ENCODE peak calls at places on chromosomes 3 and 15, in four cellular contexts. One of them, this sample, is unnamed. For H3K4me1, the result is how much of the 10 kb centered on the place peaks cover.

GRCh38 chr15:93467327-93467726 is 378.3 kb upstream of the RGMA start:
- DNase-seq in upper lobe of right lung: no peak
- DNase-seq in A549: no peak
- DNase-seq in pancreas: no peak
- DNase-seq in this sample: no peak

GRCh38 chr3:64533565-64534317 is 154.1 kb downstream of the ADAMTS9 start:
- DNase-seq in upper lobe of right lung: peak
- DNase-seq in A549: peak
- DNase-seq in pancreas: peak
- DNase-seq in this sample: peak

GRCh38 chr15:87672309-87672897 is 584.1 kb downstream of the NTRK3 start:
- DNase-seq in upper lobe of right lung: no peak
- DNase-seq in A549: peak
- DNase-seq in pancreas: no peak
- DNase-seq in this sample: no peak

GRCh38 chr3:58336135-58336882 is 3.6 kb downstream of the PXK start:
- DNase-seq in upper lobe of right lung: no peak
- DNase-seq in A549: no peak
- DNase-seq in pancreas: no peak
- DNase-seq in this sample: no peak

GRCh38 chr3:34882764-34883163 is 756.6 kb upstream of the ARPP21 start:
- DNase-seq in upper lobe of right lung: no peak
- DNase-seq in A549: no peak
- DNase-seq in pancreas: no peak
- DNase-seq in this sample: no peak

GRCh38 chr3:115699741-115700140 is 76.4 kb downstream of the GAP43 start:
- DNase-seq in upper lobe of right lung: no peak
- DNase-seq in A549: no peak
- DNase-seq in pancreas: no peak
- DNase-seq in this sample: no peak

GRCh38 chr3:71184252-71184651 is 399.3 kb downstream of the FOXP1 start:
- DNase-seq in upper lobe of right lung: no peak
- DNase-seq in A549: no peak
- DNase-seq in pancreas: no peak
- DNase-seq in this sample: no peak

GRCh38 chr3:179825527-179826246 is 172.8 kb downstream of the USP13 start:
- DNase-seq in upper lobe of right lung: no peak
- DNase-seq in A549: no peak
- DNase-seq in pancreas: peak
- DNase-seq in this sample: no peak

GRCh38 chr3:137759505-137759904 is 4.6 kb upstream of the SOX14 start:
- DNase-seq in upper lobe of right lung: no peak
- DNase-seq in A549: no peak
- DNase-seq in pancreas: no peak
- DNase-seq in this sample: no peak

GRCh38 chr15:29854413-29854812 is 32.1 kb upstream of the TJP1 start:
- DNase-seq in upper lobe of right lung: no peak
- DNase-seq in A549: no peak
- DNase-seq in pancreas: no peak
- DNase-seq in this sample: no peak

GRCh38 chr3:8733332-8734094 is at the start of gene CAV3:
- DNase-seq in upper lobe of right lung: no peak
- DNase-seq in A549: no peak
- DNase-seq in pancreas: no peak
- DNase-seq in this sample: no peak

GRCh38 chr3:45715945-45716344 is 26.7 kb downstream of the SACM1L start:
- DNase-seq in upper lobe of right lung: no peak
- DNase-seq in A549: no peak
- DNase-seq in pancreas: no peak
- DNase-seq in this sample: no peak

GRCh38 chr3:39101022-39101689 is 6.3 kb downstream of the GORASP1 start:
- DNase-seq in upper lobe of right lung: no peak
- DNase-seq in A549: peak
- DNase-seq in pancreas: no peak
- DNase-seq in this sample: no peak

GRCh38 chr3:146540236-146540635 is 4.2 kb downstream of the PLSCR1 start:
- DNase-seq in upper lobe of right lung: no peak
- DNase-seq in A549: no peak
- DNase-seq in pancreas: no peak
- DNase-seq in this sample: no peak

GRCh38 chr3:9898467-9899229 is 4.0 kb upstream of the IL17RE start:
- DNase-seq in upper lobe of right lung: no peak
- DNase-seq in A549: no peak
- DNase-seq in pancreas: no peak
- DNase-seq in this sample: no peak

GRCh38 chr3:11591006-11591360 is 52.7 kb downstream of the VGLL4 start:
- DNase-seq in upper lobe of right lung: no peak
- DNase-seq in A549: no peak
- DNase-seq in pancreas: no peak
- DNase-seq in this sample: no peak

GRCh38 chr3:72699631-72700030 is 148.6 kb downstream of the SHQ1 start:
- DNase-seq in upper lobe of right lung: no peak
- DNase-seq in A549: no peak
- DNase-seq in pancreas: no peak
- DNase-seq in this sample: no peak

GRCh38 chr15:78243076-78243475 is 8.7 kb upstream of the ACSBG1 start:
- DNase-seq in upper lobe of right lung: no peak
- DNase-seq in A549: no peak
- DNase-seq in pancreas: no peak
- DNase-seq in this sample: no peak

GRCh38 chr3:42549131-42549530 is 32.6 kb downstream of the SEC22C start:
- DNase-seq in upper lobe of right lung: no peak
- DNase-seq in A549: no peak
- DNase-seq in pancreas: no peak
- DNase-seq in this sample: no peak

GRCh38 chr3:64687381-64687780 is 419 bp downstream of the ADAMTS9 start:
- DNase-seq in upper lobe of right lung: no peak
- DNase-seq in A549: no peak
- DNase-seq in pancreas: no peak
- DNase-seq in this sample: no peak

GRCh38 chr3:116445291-116445841 is at the start of gene LSAMP:
- DNase-seq in upper lobe of right lung: no peak
- DNase-seq in A549: no peak
- DNase-seq in pancreas: no peak
- DNase-seq in this sample: peak

GRCh38 chr15:49606594-49606993 is 14.0 kb downstream of the FAM227B start:
- DNase-seq in upper lobe of right lung: no peak
- DNase-seq in A549: no peak
- DNase-seq in pancreas: no peak
- DNase-seq in this sample: no peak

GRCh38 chr15:60803059-60803458 is 324.1 kb upstream of the ICE2 start:
- DNase-seq in upper lobe of right lung: no peak
- DNase-seq in A549: no peak
- DNase-seq in pancreas: no peak
- DNase-seq in this sample: no peak

GRCh38 chr3:159882784-159883779 is 105.6 kb upstream of the IL12A start:
- DNase-seq in upper lobe of right lung: no peak
- DNase-seq in A549: no peak
- DNase-seq in pancreas: no peak
- DNase-seq in this sample: no peak

GRCh38 chr15:49199666-49200065 is 29.6 kb downstream of the GALK2 start:
- DNase-seq in upper lobe of right lung: no peak
- DNase-seq in A549: no peak
- DNase-seq in pancreas: no peak
- DNase-seq in this sample: no peak

GRCh38 chr3:71307884-71308697 is 275.4 kb downstream of the FOXP1 start:
- DNase-seq in upper lobe of right lung: no peak
- DNase-seq in A549: no peak
- DNase-seq in pancreas: no peak
- DNase-seq in this sample: no peak

GRCh38 chr3:67610458-67610857 is 44.0 kb downstream of the SUCLG2 start:
- DNase-seq in upper lobe of right lung: no peak
- DNase-seq in A549: peak
- DNase-seq in pancreas: no peak
- DNase-seq in this sample: no peak

GRCh38 chr3:133955892-133956291 is 60.2 kb upstream of the RAB6B start:
- DNase-seq in upper lobe of right lung: no peak
- DNase-seq in A549: no peak
- DNase-seq in pancreas: no peak
- DNase-seq in this sample: no peak

GRCh38 chr3:32106929-32107362 is 526 bp downstream of the GPD1L start:
- DNase-seq in upper lobe of right lung: peak
- DNase-seq in A549: no peak
- DNase-seq in pancreas: peak
- DNase-seq in this sample: no peak

GRCh38 chr3:49025005-49025792 is 3.3 kb downstream of the NDUFAF3 start:
- DNase-seq in upper lobe of right lung: no peak
- DNase-seq in A549: no peak
- DNase-seq in pancreas: no peak
- DNase-seq in this sample: peak

GRCh38 chr3:183481582-183481981 is 53.2 kb upstream of the MCF2L2 start:
- DNase-seq in upper lobe of right lung: no peak
- DNase-seq in A549: no peak
- DNase-seq in pancreas: no peak
- DNase-seq in this sample: no peak

GRCh38 chr15:41798607-41799487 is 24.6 kb downstream of the MAPKBP1 start:
- DNase-seq in upper lobe of right lung: no peak
- DNase-seq in A549: no peak
- DNase-seq in pancreas: no peak
- DNase-seq in this sample: no peak

GRCh38 chr3:72627276-72627675 is 221.0 kb downstream of the SHQ1 start:
- DNase-seq in upper lobe of right lung: no peak
- DNase-seq in A549: no peak
- DNase-seq in pancreas: no peak
- DNase-seq in this sample: no peak

GRCh38 chr3:99868438-99868723 is 50.7 kb downstream of the CMSS1 start:
- DNase-seq in upper lobe of right lung: no peak
- DNase-seq in A549: no peak
- DNase-seq in pancreas: no peak
- DNase-seq in this sample: no peak

DNA sequence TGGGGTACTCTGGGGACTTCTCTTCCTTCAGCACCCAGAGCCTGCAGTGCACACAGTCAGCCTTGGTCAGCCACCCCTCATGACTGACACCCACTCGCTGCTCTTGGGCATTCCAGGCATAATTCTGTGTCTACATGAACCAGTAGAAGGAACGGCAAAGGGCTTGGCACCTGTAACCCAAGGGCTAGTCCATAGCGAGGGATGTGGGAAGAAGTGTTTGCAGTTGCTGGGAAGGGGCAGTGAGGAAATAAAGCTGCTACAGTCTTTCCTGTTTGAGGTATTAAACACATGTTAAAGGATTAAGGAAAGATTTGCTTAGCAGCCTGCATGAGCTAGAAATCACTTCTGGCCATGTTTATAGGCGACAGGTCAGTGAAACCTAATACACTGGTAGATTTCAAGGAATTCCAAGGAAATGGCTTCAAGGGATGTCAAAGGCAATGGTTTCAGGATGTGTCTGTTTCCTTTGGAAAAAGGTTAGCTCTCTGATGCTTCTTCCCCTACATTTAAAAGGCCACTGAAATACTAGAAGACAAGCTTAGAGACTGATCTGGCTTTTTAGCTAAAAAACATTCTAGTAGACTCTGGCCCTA is 232.6 kb downstream of the CHST2 start:
- DNase-seq in upper lobe of right lung: no peak
- DNase-seq in A549: no peak
- DNase-seq in pancreas: no peak
- DNase-seq in this sample: no peak
- H3K4me1 ChIP-seq in upper lobe of right lung: under half
- H3K4me1 ChIP-seq in A549: under half
- H3K4me1 ChIP-seq in pancreas: under half
- H3K4me1 ChIP-seq in this sample: under half

GRCh38 chr3:86986666-86987420 is 4.1 kb downstream of the VGLL3 start:
- DNase-seq in upper lobe of right lung: no peak
- DNase-seq in A549: no peak
- DNase-seq in pancreas: no peak
- DNase-seq in this sample: no peak
- H3K4me3 ChIP-seq in upper lobe of right lung: peak
- H3K4me3 ChIP-seq in A549: no peak
- H3K4me3 ChIP-seq in pancreas: no peak
- H3K4me3 ChIP-seq in this sample: peak

GRCh38 chr15:66838671-66839239 is 136.7 kb downstream of the SMAD6 start:
- DNase-seq in upper lobe of right lung: no peak
- DNase-seq in A549: peak
- DNase-seq in pancreas: no peak
- DNase-seq in this sample: no peak

GRCh38 chr15:66838202-66838601 is 136.2 kb downstream of the SMAD6 start:
- DNase-seq in upper lobe of right lung: no peak
- DNase-seq in A549: no peak
- DNase-seq in pancreas: no peak
- DNase-seq in this sample: no peak

GRCh38 chr15:66840615-66841014 is 138.6 kb downstream of the SMAD6 start:
- DNase-seq in upper lobe of right lung: peak
- DNase-seq in A549: no peak
- DNase-seq in pancreas: no peak
- DNase-seq in this sample: no peak

GRCh38 chr15:66841953-66842681 is 140.1 kb downstream of the SMAD6 start:
- DNase-seq in upper lobe of right lung: peak
- DNase-seq in A549: peak
- DNase-seq in pancreas: peak
- DNase-seq in this sample: peak

GRCh38 chr15:66839511-66840112 is 137.6 kb downstream of the SMAD6 start:
- DNase-seq in upper lobe of right lung: peak
- DNase-seq in A549: no peak
- DNase-seq in pancreas: no peak
- DNase-seq in this sample: no peak
- H3K4me1 ChIP-seq in upper lobe of right lung: under half
- H3K4me1 ChIP-seq in A549: under half
- H3K4me1 ChIP-seq in pancreas: under half
- H3K4me1 ChIP-seq in this sample: under half

GRCh38 chr15:32701863-32702262 is 15.9 kb upstream of the GREM1 start:
- DNase-seq in upper lobe of right lung: no peak
- DNase-seq in A549: no peak
- DNase-seq in pancreas: no peak
- DNase-seq in this sample: no peak
- H3K4me3 ChIP-seq in upper lobe of right lung: no peak
- H3K4me3 ChIP-seq in A549: no peak
- H3K4me3 ChIP-seq in pancreas: no peak
- H3K4me3 ChIP-seq in this sample: no peak

GRCh38 chr15:31271706-31272557 is 54.7 kb upstream of the KLF13 start:
- DNase-seq in upper lobe of right lung: no peak
- DNase-seq in A549: no peak
- DNase-seq in pancreas: no peak
- DNase-seq in this sample: no peak

GRCh38 chr15:31270767-31271166 is 55.9 kb upstream of the KLF13 start:
- DNase-seq in upper lobe of right lung: no peak
- DNase-seq in A549: no peak
- DNase-seq in pancreas: no peak
- DNase-seq in this sample: no peak

GRCh38 chr15:31268911-31269784 is 57.5 kb upstream of the KLF13 start:
- DNase-seq in upper lobe of right lung: no peak
- DNase-seq in A549: no peak
- DNase-seq in pancreas: peak
- DNase-seq in this sample: no peak

GRCh38 chr15:31271224-31271635 is 55.4 kb upstream of the KLF13 start:
- DNase-seq in upper lobe of right lung: no peak
- DNase-seq in A549: no peak
- DNase-seq in pancreas: peak
- DNase-seq in this sample: no peak

GRCh38 chr15:31269961-31270575 is 56.6 kb upstream of the KLF13 start:
- DNase-seq in upper lobe of right lung: no peak
- DNase-seq in A549: no peak
- DNase-seq in pancreas: peak
- DNase-seq in this sample: no peak
- H3K4me1 ChIP-seq in upper lobe of right lung: under half
- H3K4me1 ChIP-seq in A549: under half
- H3K4me1 ChIP-seq in pancreas: under half
- H3K4me1 ChIP-seq in this sample: under half

This sample was measured in ovary.